ENCODE peak calls at places on chromosomes 12 and 14, in ten cellular contexts. One of them, this sample, is unnamed.

GRCh38 chr14:68518910-68519686 is 273.8 kb downstream of the ZFP36L1 start:
- DNase-seq in HFFc6: no peak
- DNase-seq in astrocyte of the spinal cord: no peak
- DNase-seq in type B pancreatic cell: no peak
- DNase-seq in suprapubic skin: no peak
- DNase-seq in GM13977: no peak
- DNase-seq in astrocyte of the cerebellum: no peak
- DNase-seq in WTC11: no peak
- DNase-seq in fibroblast of lung: peak
- DNase-seq in GM10248: no peak
- DNase-seq in this sample: no peak

GRCh38 chr12:52402873-52403510 is 3.1 kb downstream of the KRT82 start:
- DNase-seq in type B pancreatic cell: no peak
- DNase-seq in fibroblast of lung: no peak
- DNase-seq in WTC11: no peak
- DNase-seq in astrocyte of the cerebellum: no peak
- DNase-seq in GM13977: no peak
- DNase-seq in HFFc6: no peak
- DNase-seq in suprapubic skin: no peak
- DNase-seq in astrocyte of the spinal cord: no peak
- DNase-seq in GM10248: no peak
- DNase-seq in this sample: no peak

GRCh38 chr12:109524466-109525278 is 47.2 kb downstream of the UBE3B start:
- DNase-seq in GM13977: no peak
- DNase-seq in fibroblast of lung: no peak
- DNase-seq in astrocyte of the spinal cord: no peak
- DNase-seq in WTC11: no peak
- DNase-seq in HFFc6: no peak
- DNase-seq in GM10248: no peak
- DNase-seq in astrocyte of the cerebellum: no peak
- DNase-seq in type B pancreatic cell: no peak
- DNase-seq in suprapubic skin: no peak
- DNase-seq in this sample: no peak

GRCh38 chr14:100098171-100098570 is 32.9 kb downstream of the EVL start:
- DNase-seq in astrocyte of the spinal cord: no peak
- DNase-seq in HFFc6: no peak
- DNase-seq in astrocyte of the cerebellum: no peak
- DNase-seq in GM10248: no peak
- DNase-seq in WTC11: no peak
- DNase-seq in GM13977: no peak
- DNase-seq in type B pancreatic cell: no peak
- DNase-seq in fibroblast of lung: no peak
- DNase-seq in suprapubic skin: peak
- DNase-seq in this sample: no peak

GRCh38 chr12:25372002-25372401 is 121.3 kb upstream of the KRAS start:
- DNase-seq in suprapubic skin: no peak
- DNase-seq in GM13977: no peak
- DNase-seq in WTC11: no peak
- DNase-seq in HFFc6: no peak
- DNase-seq in astrocyte of the spinal cord: no peak
- DNase-seq in type B pancreatic cell: no peak
- DNase-seq in fibroblast of lung: no peak
- DNase-seq in astrocyte of the cerebellum: no peak
- DNase-seq in GM10248: no peak
- DNase-seq in this sample: no peak

GRCh38 chr12:53217049-53217929 is 10.2 kb upstream of the ITGB7 start:
- DNase-seq in GM13977: no peak
- DNase-seq in fibroblast of lung: peak
- DNase-seq in GM10248: no peak
- DNase-seq in suprapubic skin: no peak
- DNase-seq in type B pancreatic cell: no peak
- DNase-seq in astrocyte of the cerebellum: no peak
- DNase-seq in astrocyte of the spinal cord: no peak
- DNase-seq in WTC11: peak
- DNase-seq in HFFc6: no peak
- DNase-seq in this sample: no peak

GRCh38 chr12:92745874-92746553 is 43.2 kb downstream of the PLEKHG7 start:
- DNase-seq in HFFc6: peak
- DNase-seq in GM10248: no peak
- DNase-seq in fibroblast of lung: peak
- DNase-seq in GM13977: no peak
- DNase-seq in WTC11: no peak
- DNase-seq in astrocyte of the cerebellum: peak
- DNase-seq in suprapubic skin: peak
- DNase-seq in type B pancreatic cell: no peak
- DNase-seq in astrocyte of the spinal cord: peak
- DNase-seq in this sample: no peak

GRCh38 chr14:91919814-91920213 is 27.7 kb downstream of the FBLN5 start:
- DNase-seq in type B pancreatic cell: no peak
- DNase-seq in GM10248: no peak
- DNase-seq in fibroblast of lung: peak
- DNase-seq in GM13977: no peak
- DNase-seq in suprapubic skin: no peak
- DNase-seq in HFFc6: no peak
- DNase-seq in WTC11: no peak
- DNase-seq in astrocyte of the spinal cord: no peak
- DNase-seq in astrocyte of the cerebellum: no peak
- DNase-seq in this sample: no peak

GRCh38 chr12:23535441-23535840 is 414.0 kb downstream of the SOX5 start:
- DNase-seq in HFFc6: no peak
- DNase-seq in GM10248: no peak
- DNase-seq in WTC11: no peak
- DNase-seq in type B pancreatic cell: no peak
- DNase-seq in astrocyte of the spinal cord: no peak
- DNase-seq in astrocyte of the cerebellum: no peak
- DNase-seq in suprapubic skin: no peak
- DNase-seq in GM13977: no peak
- DNase-seq in fibroblast of lung: no peak
- DNase-seq in this sample: no peak

GRCh38 chr12:23534196-23534595 is 415.3 kb downstream of the SOX5 start:
- DNase-seq in suprapubic skin: no peak
- DNase-seq in astrocyte of the spinal cord: no peak
- DNase-seq in WTC11: no peak
- DNase-seq in HFFc6: no peak
- DNase-seq in type B pancreatic cell: no peak
- DNase-seq in fibroblast of lung: no peak
- DNase-seq in astrocyte of the cerebellum: no peak
- DNase-seq in GM13977: no peak
- DNase-seq in GM10248: no peak
- DNase-seq in this sample: no peak

GRCh38 chr12:23533699-23534098 is 415.8 kb downstream of the SOX5 start:
- DNase-seq in GM10248: no peak
- DNase-seq in astrocyte of the cerebellum: no peak
- DNase-seq in fibroblast of lung: no peak
- DNase-seq in suprapubic skin: no peak
- DNase-seq in WTC11: no peak
- DNase-seq in type B pancreatic cell: no peak
- DNase-seq in HFFc6: no peak
- DNase-seq in astrocyte of the spinal cord: no peak
- DNase-seq in GM13977: no peak
- DNase-seq in this sample: no peak

GRCh38 chr12:23533295-23533694 is 416.2 kb downstream of the SOX5 start:
- DNase-seq in suprapubic skin: no peak
- DNase-seq in astrocyte of the spinal cord: no peak
- DNase-seq in type B pancreatic cell: no peak
- DNase-seq in WTC11: no peak
- DNase-seq in astrocyte of the cerebellum: no peak
- DNase-seq in HFFc6: no peak
- DNase-seq in GM13977: no peak
- DNase-seq in fibroblast of lung: no peak
- DNase-seq in GM10248: no peak
- DNase-seq in this sample: no peak

GRCh38 chr12:23536293-23536692 is 413.2 kb downstream of the SOX5 start:
- DNase-seq in astrocyte of the cerebellum: no peak
- DNase-seq in GM10248: no peak
- DNase-seq in type B pancreatic cell: no peak
- DNase-seq in fibroblast of lung: no peak
- DNase-seq in HFFc6: no peak
- DNase-seq in WTC11: no peak
- DNase-seq in astrocyte of the spinal cord: no peak
- DNase-seq in GM13977: no peak
- DNase-seq in suprapubic skin: no peak
- DNase-seq in this sample: no peak
- TF ChIP-seq CTCF in astrocyte of the cerebellum: no peak
- TF ChIP-seq CTCF in GM10248: no peak
- TF ChIP-seq CTCF in type B pancreatic cell: no peak
- TF ChIP-seq CTCF in fibroblast of lung: no peak
- TF ChIP-seq CTCF in HFFc6: no peak
- TF ChIP-seq CTCF in WTC11: no peak
- TF ChIP-seq CTCF in astrocyte of the spinal cord: no peak
- TF ChIP-seq CTCF in GM13977: no peak
- TF ChIP-seq CTCF in suprapubic skin: no peak
- TF ChIP-seq CTCF in this sample: no peak

GRCh38 chr12:65278576-65279386 is at the start of gene MSRB3:
- DNase-seq in fibroblast of lung: peak
- DNase-seq in astrocyte of the cerebellum: peak
- DNase-seq in WTC11: peak
- DNase-seq in HFFc6: peak
- DNase-seq in astrocyte of the spinal cord: peak
- DNase-seq in type B pancreatic cell: peak
- DNase-seq in GM13977: peak
- DNase-seq in suprapubic skin: peak
- DNase-seq in GM10248: peak
- DNase-seq in this sample: peak
- TF ChIP-seq CTCF in fibroblast of lung: peak
- TF ChIP-seq CTCF in astrocyte of the cerebellum: peak
- TF ChIP-seq CTCF in WTC11: no peak
- TF ChIP-seq CTCF in HFFc6: peak
- TF ChIP-seq CTCF in astrocyte of the spinal cord: peak
- TF ChIP-seq CTCF in type B pancreatic cell: peak
- TF ChIP-seq CTCF in GM13977: no peak
- TF ChIP-seq CTCF in suprapubic skin: no peak
- TF ChIP-seq CTCF in GM10248: peak
- TF ChIP-seq CTCF in this sample: no peak

DNA sequence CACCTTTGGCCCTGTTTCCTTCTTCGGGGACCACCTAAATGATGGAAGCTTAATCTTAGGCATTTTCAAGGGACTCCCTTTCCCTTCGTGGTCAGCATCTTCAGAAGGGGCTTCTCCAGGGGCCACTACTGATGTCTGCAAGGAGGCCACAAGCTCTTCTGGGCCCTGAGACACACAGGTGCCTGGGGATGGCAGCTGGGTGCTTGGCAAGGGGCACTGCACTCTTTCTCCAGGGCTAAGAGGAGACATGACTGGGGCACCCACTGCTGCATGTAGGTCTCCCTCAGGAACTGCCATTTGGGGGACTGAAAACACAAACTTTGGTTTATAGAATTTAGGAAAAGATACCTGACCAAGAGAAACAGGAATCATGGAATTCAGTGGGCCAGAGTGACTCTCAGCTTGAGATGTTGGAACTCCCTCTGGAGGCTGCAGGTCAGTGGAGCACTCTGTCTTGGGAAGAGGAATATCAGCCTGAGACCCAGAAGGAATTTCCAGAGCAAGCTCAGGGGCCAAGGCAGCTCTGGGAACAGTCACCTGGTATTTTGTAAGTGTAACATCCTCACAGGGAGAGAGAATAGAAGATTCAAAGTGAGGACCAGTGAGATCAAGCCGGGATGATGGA is 16.0 kb downstream of the PLD4 start:
- DNase-seq in HFFc6: no peak
- DNase-seq in WTC11: peak
- DNase-seq in suprapubic skin: peak
- DNase-seq in GM13977: peak
- DNase-seq in fibroblast of lung: no peak
- DNase-seq in GM10248: no peak
- DNase-seq in astrocyte of the cerebellum: no peak
- DNase-seq in astrocyte of the spinal cord: no peak
- DNase-seq in type B pancreatic cell: no peak
- DNase-seq in this sample: no peak
- TF ChIP-seq CTCF in HFFc6: peak
- TF ChIP-seq CTCF in WTC11: no peak
- TF ChIP-seq CTCF in suprapubic skin: no peak
- TF ChIP-seq CTCF in GM13977: no peak
- TF ChIP-seq CTCF in fibroblast of lung: no peak
- TF ChIP-seq CTCF in GM10248: peak
- TF ChIP-seq CTCF in astrocyte of the cerebellum: peak
- TF ChIP-seq CTCF in astrocyte of the spinal cord: peak
- TF ChIP-seq CTCF in type B pancreatic cell: peak
- TF ChIP-seq CTCF in this sample: no peak

GRCh38 chr12:86050010-86050409 is 175.9 kb downstream of the NTS start:
- DNase-seq in astrocyte of the spinal cord: no peak
- DNase-seq in HFFc6: no peak
- DNase-seq in type B pancreatic cell: no peak
- DNase-seq in astrocyte of the cerebellum: no peak
- DNase-seq in WTC11: no peak
- DNase-seq in GM13977: no peak
- DNase-seq in GM10248: no peak
- DNase-seq in fibroblast of lung: no peak
- DNase-seq in suprapubic skin: no peak
- DNase-seq in this sample: no peak
- TF ChIP-seq CTCF in astrocyte of the spinal cord: no peak
- TF ChIP-seq CTCF in HFFc6: no peak
- TF ChIP-seq CTCF in type B pancreatic cell: no peak
- TF ChIP-seq CTCF in astrocyte of the cerebellum: no peak
- TF ChIP-seq CTCF in WTC11: no peak
- TF ChIP-seq CTCF in GM13977: no peak
- TF ChIP-seq CTCF in GM10248: no peak
- TF ChIP-seq CTCF in fibroblast of lung: no peak
- TF ChIP-seq CTCF in suprapubic skin: no peak
- TF ChIP-seq CTCF in this sample: no peak

GRCh38 chr12:83462419-83462818 is 775.7 kb downstream of the TMTC2 start:
- DNase-seq in type B pancreatic cell: no peak
- DNase-seq in astrocyte of the spinal cord: no peak
- DNase-seq in suprapubic skin: no peak
- DNase-seq in HFFc6: no peak
- DNase-seq in GM10248: no peak
- DNase-seq in fibroblast of lung: no peak
- DNase-seq in WTC11: no peak
- DNase-seq in astrocyte of the cerebellum: no peak
- DNase-seq in GM13977: no peak
- DNase-seq in this sample: no peak
- TF ChIP-seq CTCF in type B pancreatic cell: no peak
- TF ChIP-seq CTCF in astrocyte of the spinal cord: no peak
- TF ChIP-seq CTCF in suprapubic skin: no peak
- TF ChIP-seq CTCF in HFFc6: no peak
- TF ChIP-seq CTCF in GM10248: no peak
- TF ChIP-seq CTCF in fibroblast of lung: no peak
- TF ChIP-seq CTCF in WTC11: no peak
- TF ChIP-seq CTCF in astrocyte of the cerebellum: no peak
- TF ChIP-seq CTCF in GM13977: no peak
- TF ChIP-seq CTCF in this sample: no peak

DNA sequence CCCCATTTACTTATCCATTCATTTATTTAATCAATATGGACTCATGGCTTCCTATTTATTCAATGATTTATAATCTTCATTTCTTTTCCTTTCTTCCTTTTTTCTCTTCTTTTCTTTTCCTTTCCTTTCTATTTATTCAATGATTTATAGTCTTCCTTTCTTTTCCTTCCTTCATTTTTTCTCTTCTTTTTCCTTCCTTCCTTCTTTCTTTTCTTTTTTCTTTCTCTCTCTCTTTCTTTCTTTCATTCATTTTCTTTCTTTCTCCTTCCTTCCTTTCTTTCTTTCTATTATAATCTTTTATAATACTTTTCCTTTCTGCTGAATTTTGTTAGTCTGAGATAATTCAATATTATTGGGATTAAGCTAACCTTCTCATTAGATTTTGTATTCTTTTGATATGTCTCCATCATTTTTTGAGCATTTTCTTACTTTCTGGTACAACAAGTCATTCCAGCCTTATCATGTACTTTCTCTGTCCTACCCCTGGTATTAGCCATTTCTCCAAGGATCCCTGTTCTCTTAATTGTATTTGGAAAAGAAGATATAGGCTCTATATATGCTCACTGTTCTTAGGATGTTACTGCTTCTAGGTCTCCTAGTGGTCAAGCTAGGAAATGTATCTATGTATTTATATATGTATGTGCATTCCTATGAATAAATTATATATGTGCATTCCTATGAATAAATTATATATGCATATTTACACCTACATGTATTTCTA is 12.1 kb downstream of the LACRT start:
- DNase-seq in GM13977: no peak
- DNase-seq in suprapubic skin: no peak
- DNase-seq in WTC11: no peak
- DNase-seq in fibroblast of lung: peak
- DNase-seq in HFFc6: peak
- DNase-seq in astrocyte of the spinal cord: no peak
- DNase-seq in type B pancreatic cell: no peak
- DNase-seq in astrocyte of the cerebellum: no peak
- DNase-seq in GM10248: no peak
- DNase-seq in this sample: no peak
- TF ChIP-seq CTCF in GM13977: no peak
- TF ChIP-seq CTCF in suprapubic skin: no peak
- TF ChIP-seq CTCF in WTC11: no peak
- TF ChIP-seq CTCF in fibroblast of lung: no peak
- TF ChIP-seq CTCF in HFFc6: peak
- TF ChIP-seq CTCF in astrocyte of the spinal cord: peak
- TF ChIP-seq CTCF in type B pancreatic cell: peak
- TF ChIP-seq CTCF in astrocyte of the cerebellum: no peak
- TF ChIP-seq CTCF in GM10248: no peak
- TF ChIP-seq CTCF in this sample: peak

This sample was measured in endothelial cell.